ENCODE peak calls at places on chromosomes 16 and 17, in eight cellular contexts. One of them, this sample, is unnamed.

GRCh38 chr16:46582313-46582712 is 38.9 kb downstream of the SHCBP1 start:
- DNase-seq in iris pigment epithelial cell: no peak
- DNase-seq in psoas muscle: no peak
- DNase-seq in activated CD4-positive, alpha-beta T cell treated with anti-CD3 and anti-CD28 coated beads for 36 hours: no peak
- DNase-seq in NT2/D1: no peak
- DNase-seq in effector CD8-positive, alpha-beta T cell: no peak
- DNase-seq in lower lobe of right lung: no peak
- DNase-seq in tibial artery: no peak
- DNase-seq in this sample: no peak

GRCh38 chr16:27335349-27336052 is 21.7 kb downstream of the IL4R start:
- DNase-seq in iris pigment epithelial cell: no peak
- DNase-seq in psoas muscle: no peak
- DNase-seq in activated CD4-positive, alpha-beta T cell treated with anti-CD3 and anti-CD28 coated beads for 36 hours: no peak
- DNase-seq in NT2/D1: no peak
- DNase-seq in effector CD8-positive, alpha-beta T cell: no peak
- DNase-seq in lower lobe of right lung: no peak
- DNase-seq in tibial artery: no peak
- DNase-seq in this sample: no peak

GRCh38 chr17:76543482-76544122 is 3.8 kb downstream of the PRCD start:
- DNase-seq in iris pigment epithelial cell: no peak
- DNase-seq in psoas muscle: no peak
- DNase-seq in activated CD4-positive, alpha-beta T cell treated with anti-CD3 and anti-CD28 coated beads for 36 hours: no peak
- DNase-seq in NT2/D1: no peak
- DNase-seq in effector CD8-positive, alpha-beta T cell: no peak
- DNase-seq in lower lobe of right lung: no peak
- DNase-seq in tibial artery: peak
- DNase-seq in this sample: no peak

GRCh38 chr16:57735755-57736418 is at the start of gene KATNB1:
- DNase-seq in iris pigment epithelial cell: peak
- DNase-seq in psoas muscle: no peak
- DNase-seq in activated CD4-positive, alpha-beta T cell treated with anti-CD3 and anti-CD28 coated beads for 36 hours: peak
- DNase-seq in NT2/D1: no peak
- DNase-seq in effector CD8-positive, alpha-beta T cell: no peak
- DNase-seq in lower lobe of right lung: no peak
- DNase-seq in tibial artery: no peak
- DNase-seq in this sample: no peak

GRCh38 chr16:31876955-31877828 is 3.6 kb downstream of the ZNF267 start:
- DNase-seq in iris pigment epithelial cell: peak
- DNase-seq in psoas muscle: no peak
- DNase-seq in activated CD4-positive, alpha-beta T cell treated with anti-CD3 and anti-CD28 coated beads for 36 hours: peak
- DNase-seq in NT2/D1: no peak
- DNase-seq in effector CD8-positive, alpha-beta T cell: no peak
- DNase-seq in lower lobe of right lung: no peak
- DNase-seq in tibial artery: no peak
- DNase-seq in this sample: no peak

GRCh38 chr17:63634163-63634562 is 11.9 kb downstream of the MAP3K3 start:
- DNase-seq in iris pigment epithelial cell: peak
- DNase-seq in psoas muscle: no peak
- DNase-seq in activated CD4-positive, alpha-beta T cell treated with anti-CD3 and anti-CD28 coated beads for 36 hours: no peak
- DNase-seq in NT2/D1: no peak
- DNase-seq in effector CD8-positive, alpha-beta T cell: no peak
- DNase-seq in lower lobe of right lung: no peak
- DNase-seq in tibial artery: no peak
- DNase-seq in this sample: no peak

GRCh38 chr16:55759983-55760664 is 72.8 kb downstream of the CES1 start:
- DNase-seq in iris pigment epithelial cell: no peak
- DNase-seq in psoas muscle: no peak
- DNase-seq in activated CD4-positive, alpha-beta T cell treated with anti-CD3 and anti-CD28 coated beads for 36 hours: no peak
- DNase-seq in NT2/D1: no peak
- DNase-seq in effector CD8-positive, alpha-beta T cell: no peak
- DNase-seq in lower lobe of right lung: peak
- DNase-seq in tibial artery: no peak
- DNase-seq in this sample: no peak

GRCh38 chr17:79097226-79098055 is 22.8 kb downstream of the ENGASE start:
- DNase-seq in iris pigment epithelial cell: no peak
- DNase-seq in psoas muscle: no peak
- DNase-seq in activated CD4-positive, alpha-beta T cell treated with anti-CD3 and anti-CD28 coated beads for 36 hours: peak
- DNase-seq in NT2/D1: no peak
- DNase-seq in effector CD8-positive, alpha-beta T cell: peak
- DNase-seq in lower lobe of right lung: no peak
- DNase-seq in tibial artery: no peak
- DNase-seq in this sample: no peak

GRCh38 chr17:17508641-17509591 is 12.7 kb upstream of the RASD1 start:
- DNase-seq in iris pigment epithelial cell: no peak
- DNase-seq in psoas muscle: peak
- DNase-seq in activated CD4-positive, alpha-beta T cell treated with anti-CD3 and anti-CD28 coated beads for 36 hours: no peak
- DNase-seq in NT2/D1: no peak
- DNase-seq in effector CD8-positive, alpha-beta T cell: no peak
- DNase-seq in lower lobe of right lung: peak
- DNase-seq in tibial artery: no peak
- DNase-seq in this sample: no peak

This sample was measured in natural killer cell.